ENCODE peak calls at places on chromosomes 5 and 9, in six cellular contexts. S is AML-193; M is ELR; T is nephron progenitor cell; E is activated naive CD8-positive, alpha-beta T cell treated with anti-CD3 and anti-CD28 coated beads for 36 hours; I is uterus. Z is an unnamed sample.

GRCh38 chr5:7388553-7388952 is 7.4 kb upstream of the ADCY2 start:
- DNase-seq in E (no peak), M (no peak), I (no peak), T (no peak), S (no peak), Z (no peak)

GRCh38 chr5:89268460-89268859 is 385.5 kb upstream of the MEF2C start:
- DNase-seq in I (no peak), S (no peak), T (no peak), M (no peak), E (no peak), Z (peak)

GRCh38 chr9:134136117-134136996 is 475 bp downstream of the WDR5 start:
- DNase-seq in S (no peak), T (peak), E (no peak), M (peak), I (peak), Z (peak)

GRCh38 chr5:137598341-137598740 is 99.2 kb upstream of the SPOCK1 start:
- DNase-seq in E (no peak), I (no peak), T (no peak), M (no peak), S (no peak), Z (no peak)

GRCh38 chr9:93807166-93808013 is 147.8 kb downstream of the BARX1 start:
- DNase-seq in T (peak), M (no peak), I (no peak), S (no peak), E (no peak), Z (no peak)

GRCh38 chr5:176776916-176777315 is 33.4 kb upstream of the UNC5A start:
- DNase-seq in M (no peak), S (no peak), T (no peak), E (no peak), I (no peak), Z (no peak)

GRCh38 chr9:118929317-118929716 is 439.9 kb downstream of the BRINP1 start:
- DNase-seq in I (no peak), E (no peak), M (peak), S (no peak), T (no peak), Z (no peak)

GRCh38 chr9:34581318-34581717 is 8.2 kb downstream of the CNTFR start:
- DNase-seq in M (no peak), I (no peak), S (no peak), T (no peak), E (no peak), Z (no peak)

GRCh38 chr9:26809795-26810194 is 82.8 kb downstream of the CAAP1 start:
- DNase-seq in E (no peak), M (peak), I (no peak), T (no peak), S (no peak), Z (no peak)

GRCh38 chr5:174045470-174046025 is at the start of gene NSG2:
- DNase-seq in E (peak), I (no peak), T (peak), S (peak), M (peak), Z (peak)

GRCh38 chr5:112691758-112692157 is 45.9 kb upstream of the APC start:
- DNase-seq in T (no peak), S (peak), I (no peak), E (no peak), M (peak), Z (no peak)

GRCh38 chr9:99565203-99565602 is 256.5 kb upstream of the NR4A3 start:
- DNase-seq in I (no peak), T (no peak), S (no peak), E (no peak), M (no peak), Z (no peak)

GRCh38 chr5:132474881-132475511 is 15.6 kb downstream of the IRF1 start:
- DNase-seq in T (no peak), S (no peak), M (no peak), E (no peak), I (peak), Z (no peak)

GRCh38 chr9:101138516-101138915 is 110.0 kb downstream of the PLPPR1 start:
- DNase-seq in M (no peak), T (no peak), S (no peak), I (no peak), E (no peak), Z (no peak)

GRCh38 chr5:99104538-99105132 is 175.8 kb upstream of the CHD1 start:
- DNase-seq in T (no peak), E (no peak), I (no peak), S (peak), M (peak), Z (peak)

GRCh38 chr5:173477320-173478055 is 139.0 kb downstream of the BOD1 start:
- DNase-seq in M (no peak), I (no peak), E (no peak), T (peak), S (no peak), Z (peak)

GRCh38 chr9:124743686-124744348 is 27.3 kb downstream of the NR6A1 start:
- DNase-seq in T (no peak), M (peak), S (no peak), I (no peak), E (no peak), Z (no peak)

GRCh38 chr5:171968512-171968911 is 37.9 kb downstream of the FBXW11 start:
- DNase-seq in T (no peak), I (no peak), M (no peak), E (no peak), S (no peak), Z (no peak)

GRCh38 chr5:96537386-96537785 is 104.3 kb upstream of the PCSK1 start:
- DNase-seq in E (peak), M (peak), T (no peak), S (peak), I (no peak), Z (no peak)

GRCh38 chr9:105308448-105309412 is 64.3 kb downstream of the SLC44A1 start:
- DNase-seq in M (no peak), T (no peak), S (no peak), E (no peak), I (no peak), Z (no peak)

GRCh38 chr5:149745-150450 is 41.4 kb upstream of the LRRC14B start:
- DNase-seq in T (no peak), M (peak), E (no peak), I (no peak), S (no peak), Z (no peak)

GRCh38 chr9:115730845-115731244 is 422.7 kb upstream of the PAPPA start:
- DNase-seq in E (no peak), S (peak), T (no peak), M (peak), I (no peak), Z (no peak)

GRCh38 chr9:93908591-93909241 is 46.4 kb downstream of the BARX1 start:
- DNase-seq in M (no peak), I (no peak), S (no peak), E (peak), T (no peak), Z (no peak)

GRCh38 chr5:9869616-9870288 is 239.6 kb upstream of the TAS2R1 start:
- DNase-seq in I (no peak), E (no peak), S (no peak), T (no peak), M (peak), Z (no peak)

GRCh38 chr9:89410709-89411111 is 87.2 kb downstream of the SEMA4D start:
- DNase-seq in T (no peak), M (peak), S (no peak), E (peak), I (no peak), Z (no peak)

GRCh38 chr5:16065810-16066209 is 113.8 kb downstream of the MARCHF11 start:
- DNase-seq in M (no peak), E (no peak), S (no peak), I (no peak), T (no peak), Z (no peak)

GRCh38 chr5:81749562-81750307 is 1.2 kb downstream of the SSBP2 start:
- DNase-seq in I (peak), E (peak), S (no peak), M (peak), T (peak), Z (peak)

GRCh38 chr9:61668846-61669245 is 479.0 kb downstream of the SPATA31A7 start:
- DNase-seq in T (no peak), S (no peak), I (peak), M (no peak), E (no peak), Z (no peak)

GRCh38 chr9:130578865-130579737 is at the start of gene FUBP3:
- DNase-seq in T (peak), S (peak), I (peak), M (peak), E (peak), Z (peak)

GRCh38 chr9:112048924-112049785 is 125.9 kb downstream of the SUSD1 start:
- DNase-seq in S (no peak), E (no peak), M (no peak), I (no peak), T (no peak), Z (no peak)

GRCh38 chr5:58085800-58086199 is 374.1 kb downstream of the PLK2 start:
- DNase-seq in E (no peak), M (peak), S (no peak), I (no peak), T (no peak), Z (no peak)

GRCh38 chr5:140565024-140565779 is 574 bp downstream of the SLC35A4 start:
- DNase-seq in S (no peak), T (no peak), I (no peak), M (peak), E (no peak), Z (peak)

GRCh38 chr5:141040093-141040762 is 10.9 kb upstream of the PCDHB1 start:
- DNase-seq in S (no peak), T (peak), I (peak), E (no peak), M (no peak), Z (peak)

GRCh38 chr5:31120642-31120948 is 72.9 kb upstream of the CDH6 start:
- DNase-seq in T (no peak), S (no peak), I (no peak), E (no peak), M (no peak), Z (no peak)

GRCh38 chr9:131270171-131271015 is 5.9 kb downstream of the FAM78A start:
- DNase-seq in E (peak), S (peak), M (no peak), I (peak), T (no peak), Z (no peak)

GRCh38 chr9:97368964-97369363 is 42.9 kb upstream of the TDRD7 start:
- DNase-seq in S (no peak), E (no peak), M (no peak), I (no peak), T (no peak), Z (no peak)